ENCODE peak calls at places on chromosomes 2 and 18, in seven cellular contexts. One of them, this sample, is unnamed.

GRCh38 chr2:70084973-70085710 is 2.1 kb upstream of the PCBP1 start:
- DNase-seq in CD8-positive, alpha-beta T cell: peak; percentile 77
- DNase-seq in HCT116: peak; percentile 65
- DNase-seq in MM.1S: peak; percentile 89
- DNase-seq in astrocyte of the spinal cord: no peak
- DNase-seq in fibroblast of lung: no peak
- DNase-seq in dorsolateral prefrontal cortex: no peak
- DNase-seq in this sample: no peak

GRCh38 chr2:20071397-20072383 is 20.3 kb upstream of the LAPTM4A start:
- DNase-seq in CD8-positive, alpha-beta T cell: no peak
- DNase-seq in astrocyte of the spinal cord: peak; percentile 89
- DNase-seq in HCT116: no peak
- DNase-seq in dorsolateral prefrontal cortex: no peak
- DNase-seq in fibroblast of lung: peak; percentile 88
- DNase-seq in MM.1S: no peak
- DNase-seq in this sample: peak; percentile 96

GRCh38 chr18:62196978-62197377 is 9.9 kb downstream of the RELCH start:
- DNase-seq in HCT116: no peak
- DNase-seq in dorsolateral prefrontal cortex: no peak
- DNase-seq in astrocyte of the spinal cord: no peak
- DNase-seq in fibroblast of lung: no peak
- DNase-seq in CD8-positive, alpha-beta T cell: no peak
- DNase-seq in MM.1S: no peak
- DNase-seq in this sample: no peak

GRCh38 chr2:108607706-108608301 is 73.5 kb downstream of the LIMS1 start:
- DNase-seq in dorsolateral prefrontal cortex: no peak
- DNase-seq in CD8-positive, alpha-beta T cell: peak; percentile 48
- DNase-seq in fibroblast of lung: peak; percentile 41
- DNase-seq in astrocyte of the spinal cord: peak; percentile 60
- DNase-seq in MM.1S: peak; percentile 76
- DNase-seq in HCT116: no peak
- DNase-seq in this sample: peak; percentile 39

GRCh38 chr2:33213244-33213643 is 263.2 kb upstream of the RASGRP3 start:
- DNase-seq in MM.1S: no peak
- DNase-seq in dorsolateral prefrontal cortex: no peak
- DNase-seq in HCT116: no peak
- DNase-seq in CD8-positive, alpha-beta T cell: no peak
- DNase-seq in astrocyte of the spinal cord: no peak
- DNase-seq in fibroblast of lung: peak; percentile 65
- DNase-seq in this sample: no peak

GRCh38 chr2:190717764-190718651 is 69.1 kb downstream of the NAB1 start:
- DNase-seq in astrocyte of the spinal cord: no peak
- DNase-seq in HCT116: no peak
- DNase-seq in fibroblast of lung: peak; percentile 6
- DNase-seq in dorsolateral prefrontal cortex: no peak
- DNase-seq in MM.1S: no peak
- DNase-seq in CD8-positive, alpha-beta T cell: no peak
- DNase-seq in this sample: no peak

GRCh38 chr2:68103026-68103425 is 40.2 kb upstream of the C1D start:
- DNase-seq in dorsolateral prefrontal cortex: no peak
- DNase-seq in MM.1S: no peak
- DNase-seq in HCT116: no peak
- DNase-seq in fibroblast of lung: peak; percentile 63
- DNase-seq in CD8-positive, alpha-beta T cell: no peak
- DNase-seq in astrocyte of the spinal cord: peak; percentile 12
- DNase-seq in this sample: peak; percentile 37

GRCh38 chr2:181124499-181124898 is 144.1 kb downstream of the UBE2E3 start:
- DNase-seq in CD8-positive, alpha-beta T cell: no peak
- DNase-seq in MM.1S: no peak
- DNase-seq in dorsolateral prefrontal cortex: no peak
- DNase-seq in fibroblast of lung: peak; percentile 41
- DNase-seq in HCT116: no peak
- DNase-seq in astrocyte of the spinal cord: peak; percentile 74
- DNase-seq in this sample: peak; percentile 49

GRCh38 chr18:8959551-8960135 is 142.9 kb upstream of the NDUFV2 start:
- DNase-seq in MM.1S: no peak
- DNase-seq in fibroblast of lung: no peak
- DNase-seq in astrocyte of the spinal cord: no peak
- DNase-seq in CD8-positive, alpha-beta T cell: no peak
- DNase-seq in dorsolateral prefrontal cortex: no peak
- DNase-seq in HCT116: no peak
- DNase-seq in this sample: no peak

GRCh38 chr18:23172981-23173380 is 37.7 kb downstream of the CABLES1 start:
- DNase-seq in CD8-positive, alpha-beta T cell: no peak
- DNase-seq in MM.1S: no peak
- DNase-seq in astrocyte of the spinal cord: no peak
- DNase-seq in fibroblast of lung: no peak
- DNase-seq in dorsolateral prefrontal cortex: no peak
- DNase-seq in HCT116: no peak
- DNase-seq in this sample: no peak

GRCh38 chr2:162071016-162071415 is 3.0 kb downstream of the DPP4 start:
- DNase-seq in fibroblast of lung: peak; percentile 56
- DNase-seq in astrocyte of the spinal cord: no peak
- DNase-seq in MM.1S: no peak
- DNase-seq in HCT116: no peak
- DNase-seq in CD8-positive, alpha-beta T cell: no peak
- DNase-seq in dorsolateral prefrontal cortex: no peak
- DNase-seq in this sample: peak; percentile 47

GRCh38 chr2:130390460-130391057 is 34.7 kb downstream of the PTPN18 start:
- DNase-seq in dorsolateral prefrontal cortex: no peak
- DNase-seq in MM.1S: no peak
- DNase-seq in HCT116: no peak
- DNase-seq in astrocyte of the spinal cord: no peak
- DNase-seq in CD8-positive, alpha-beta T cell: no peak
- DNase-seq in fibroblast of lung: no peak
- DNase-seq in this sample: peak; percentile 28

GRCh38 chr2:43539991-43540860 is 55.6 kb downstream of the THADA start:
- DNase-seq in fibroblast of lung: peak; percentile 85
- DNase-seq in HCT116: no peak
- DNase-seq in astrocyte of the spinal cord: peak; percentile 82
- DNase-seq in CD8-positive, alpha-beta T cell: no peak
- DNase-seq in MM.1S: no peak
- DNase-seq in dorsolateral prefrontal cortex: no peak
- DNase-seq in this sample: peak; percentile 98

GRCh38 chr2:107027205-107027604 is 141.2 kb upstream of the ST6GAL2 start:
- DNase-seq in astrocyte of the spinal cord: no peak
- DNase-seq in fibroblast of lung: no peak
- DNase-seq in HCT116: no peak
- DNase-seq in dorsolateral prefrontal cortex: no peak
- DNase-seq in CD8-positive, alpha-beta T cell: no peak
- DNase-seq in MM.1S: no peak
- DNase-seq in this sample: no peak

GRCh38 chr2:234544659-234545611 is 48.1 kb upstream of the ARL4C start:
- DNase-seq in dorsolateral prefrontal cortex: peak; percentile 55
- DNase-seq in HCT116: peak; percentile 38
- DNase-seq in MM.1S: peak; percentile 61
- DNase-seq in CD8-positive, alpha-beta T cell: peak; percentile 69
- DNase-seq in astrocyte of the spinal cord: peak; percentile 69
- DNase-seq in fibroblast of lung: peak; percentile 65
- DNase-seq in this sample: no peak

GRCh38 chr2:170092475-170092874 is 85.5 kb upstream of the MYO3B start:
- DNase-seq in astrocyte of the spinal cord: no peak
- DNase-seq in HCT116: no peak
- DNase-seq in CD8-positive, alpha-beta T cell: no peak
- DNase-seq in dorsolateral prefrontal cortex: no peak
- DNase-seq in MM.1S: no peak
- DNase-seq in fibroblast of lung: peak; percentile 18
- DNase-seq in this sample: no peak

GRCh38 chr2:120318626-120319025 is 27.3 kb upstream of the INHBB start:
- DNase-seq in HCT116: no peak
- DNase-seq in astrocyte of the spinal cord: no peak
- DNase-seq in dorsolateral prefrontal cortex: peak; percentile 26
- DNase-seq in CD8-positive, alpha-beta T cell: no peak
- DNase-seq in fibroblast of lung: no peak
- DNase-seq in MM.1S: no peak
- DNase-seq in this sample: no peak

GRCh38 chr2:78780864-78781583 is 244.5 kb upstream of the REG3G start:
- DNase-seq in dorsolateral prefrontal cortex: no peak
- DNase-seq in CD8-positive, alpha-beta T cell: no peak
- DNase-seq in MM.1S: no peak
- DNase-seq in astrocyte of the spinal cord: no peak
- DNase-seq in fibroblast of lung: no peak
- DNase-seq in HCT116: no peak
- DNase-seq in this sample: no peak

GRCh38 chr2:200028998-200029397 is 73.6 kb downstream of the MAIP1 start:
- DNase-seq in HCT116: no peak
- DNase-seq in dorsolateral prefrontal cortex: no peak
- DNase-seq in MM.1S: no peak
- DNase-seq in CD8-positive, alpha-beta T cell: no peak
- DNase-seq in fibroblast of lung: peak; percentile 68
- DNase-seq in astrocyte of the spinal cord: peak; percentile 16
- DNase-seq in this sample: no peak

GRCh38 chr2:219399716-219400478 is 12.2 kb upstream of the DNPEP start:
- DNase-seq in astrocyte of the spinal cord: no peak
- DNase-seq in HCT116: no peak
- DNase-seq in fibroblast of lung: no peak
- DNase-seq in dorsolateral prefrontal cortex: no peak
- DNase-seq in CD8-positive, alpha-beta T cell: no peak
- DNase-seq in MM.1S: no peak
- DNase-seq in this sample: no peak

GRCh38 chr18:34223164-34223892 is 1.4 kb downstream of the NOL4 start:
- DNase-seq in dorsolateral prefrontal cortex: no peak
- DNase-seq in HCT116: no peak
- DNase-seq in astrocyte of the spinal cord: peak; percentile 9
- DNase-seq in MM.1S: no peak
- DNase-seq in CD8-positive, alpha-beta T cell: no peak
- DNase-seq in fibroblast of lung: no peak
- DNase-seq in this sample: peak; percentile 10
- H3K4me3 ChIP-seq in dorsolateral prefrontal cortex: peak overlapping the region; percentile 78
- H3K4me3 ChIP-seq in HCT116: no peak overlapping the region
- H3K4me3 ChIP-seq in astrocyte of the spinal cord: peak overlapping the region; percentile 50
- H3K4me3 ChIP-seq in MM.1S: no peak overlapping the region
- H3K4me3 ChIP-seq in CD8-positive, alpha-beta T cell: no peak overlapping the region
- H3K4me3 ChIP-seq in fibroblast of lung: peak overlapping the region; percentile 25
- H3K4me3 ChIP-seq in this sample: peak overlapping the region; percentile 49

GRCh38 chr2:218278531-218279360 is 8.4 kb downstream of the PNKD start:
- DNase-seq in astrocyte of the spinal cord: no peak
- DNase-seq in fibroblast of lung: no peak
- DNase-seq in HCT116: no peak
- DNase-seq in CD8-positive, alpha-beta T cell: peak; percentile 16
- DNase-seq in MM.1S: no peak
- DNase-seq in dorsolateral prefrontal cortex: no peak
- DNase-seq in this sample: no peak

GRCh38 chr2:218277921-218278320 is 7.6 kb downstream of the PNKD start:
- DNase-seq in HCT116: no peak
- DNase-seq in astrocyte of the spinal cord: no peak
- DNase-seq in dorsolateral prefrontal cortex: no peak
- DNase-seq in fibroblast of lung: no peak
- DNase-seq in MM.1S: no peak
- DNase-seq in CD8-positive, alpha-beta T cell: no peak
- DNase-seq in this sample: no peak

GRCh38 chr2:218275368-218276072 is 5.2 kb downstream of the PNKD start:
- DNase-seq in astrocyte of the spinal cord: no peak
- DNase-seq in MM.1S: no peak
- DNase-seq in fibroblast of lung: no peak
- DNase-seq in HCT116: no peak
- DNase-seq in dorsolateral prefrontal cortex: no peak
- DNase-seq in CD8-positive, alpha-beta T cell: peak; percentile 14
- DNase-seq in this sample: no peak

GRCh38 chr2:218274586-218274985 is 4.3 kb downstream of the PNKD start:
- DNase-seq in HCT116: no peak
- DNase-seq in astrocyte of the spinal cord: no peak
- DNase-seq in MM.1S: no peak
- DNase-seq in dorsolateral prefrontal cortex: no peak
- DNase-seq in CD8-positive, alpha-beta T cell: peak; percentile 8
- DNase-seq in fibroblast of lung: no peak
- DNase-seq in this sample: no peak

DNA sequence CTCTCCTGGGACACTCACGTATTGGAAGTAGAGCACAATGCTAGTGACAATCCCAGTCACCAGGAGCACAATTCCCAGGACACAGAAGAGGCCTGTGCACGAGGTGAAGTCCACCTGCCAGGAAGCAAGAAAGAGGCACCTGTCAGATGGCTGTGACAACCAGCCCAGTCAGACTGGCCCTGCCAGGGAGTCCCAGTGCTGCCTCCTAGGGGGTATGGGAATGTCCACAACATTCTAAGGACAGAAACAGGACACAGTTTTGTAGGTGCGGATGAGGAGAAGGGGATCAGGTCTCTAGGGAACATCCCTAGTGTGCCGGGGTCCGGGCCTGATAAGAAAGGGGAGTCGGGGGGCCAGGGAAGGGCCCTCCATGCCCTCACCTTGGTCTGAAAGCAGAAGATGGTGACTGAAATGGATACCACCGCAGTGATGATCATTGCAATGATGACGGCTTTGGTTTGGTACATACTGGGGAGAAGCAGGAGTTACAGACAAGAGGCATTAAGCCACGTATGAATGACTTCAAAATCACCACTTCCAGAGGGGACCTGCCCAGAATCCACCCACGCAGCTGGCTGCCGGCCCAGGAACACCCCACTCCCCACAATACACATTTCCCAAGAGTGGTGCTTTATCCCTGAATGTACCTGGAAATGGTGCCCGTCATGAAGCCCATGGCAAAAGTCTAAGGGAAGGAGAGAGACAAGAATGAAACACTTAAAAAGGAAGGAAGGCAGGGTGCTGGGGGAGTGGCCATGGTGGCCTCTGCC is 6.9 kb downstream of the PNKD start:
- DNase-seq in CD8-positive, alpha-beta T cell: peak; percentile 12
- DNase-seq in dorsolateral prefrontal cortex: no peak
- DNase-seq in fibroblast of lung: no peak
- DNase-seq in astrocyte of the spinal cord: no peak
- DNase-seq in MM.1S: no peak
- DNase-seq in HCT116: no peak
- DNase-seq in this sample: no peak
- TF ChIP-seq CTCF in CD8-positive, alpha-beta T cell: no peak
- TF ChIP-seq CTCF in dorsolateral prefrontal cortex: no peak
- TF ChIP-seq CTCF in fibroblast of lung: no peak
- TF ChIP-seq CTCF in astrocyte of the spinal cord: no peak
- TF ChIP-seq CTCF in MM.1S: peak; percentile 3
- TF ChIP-seq CTCF in HCT116: peak; percentile 38
- TF ChIP-seq CTCF in this sample: no peak

GRCh38 chr2:173631123-173631450 is 276.4 kb downstream of the CDCA7 start:
- DNase-seq in MM.1S: no peak
- DNase-seq in fibroblast of lung: peak; percentile 7
- DNase-seq in dorsolateral prefrontal cortex: no peak
- DNase-seq in astrocyte of the spinal cord: peak; percentile 61
- DNase-seq in HCT116: no peak
- DNase-seq in CD8-positive, alpha-beta T cell: no peak
- DNase-seq in this sample: peak; percentile 53
- H3K4me3 ChIP-seq in MM.1S: no peak overlapping the region
- H3K4me3 ChIP-seq in fibroblast of lung: no peak overlapping the region
- H3K4me3 ChIP-seq in dorsolateral prefrontal cortex: no peak overlapping the region
- H3K4me3 ChIP-seq in astrocyte of the spinal cord: no peak overlapping the region
- H3K4me3 ChIP-seq in HCT116: no peak overlapping the region
- H3K4me3 ChIP-seq in CD8-positive, alpha-beta T cell: no peak overlapping the region
- H3K4me3 ChIP-seq in this sample: no peak overlapping the region

GRCh38 chr18:75314117-75314516 is 103.5 kb downstream of the TSHZ1 start:
- DNase-seq in astrocyte of the spinal cord: no peak
- DNase-seq in fibroblast of lung: no peak
- DNase-seq in dorsolateral prefrontal cortex: no peak
- DNase-seq in HCT116: no peak
- DNase-seq in MM.1S: no peak
- DNase-seq in CD8-positive, alpha-beta T cell: no peak
- DNase-seq in this sample: no peak
- TF ChIP-seq CTCF in astrocyte of the spinal cord: peak; percentile 12
- TF ChIP-seq CTCF in fibroblast of lung: no peak
- TF ChIP-seq CTCF in dorsolateral prefrontal cortex: no peak
- TF ChIP-seq CTCF in HCT116: no peak
- TF ChIP-seq CTCF in MM.1S: no peak
- TF ChIP-seq CTCF in CD8-positive, alpha-beta T cell: no peak
- TF ChIP-seq CTCF in this sample: no peak

This sample was measured in foreskin fibroblast.